ENCODE peak calls at places on chromosomes 16 and 17, in eight cellular contexts. G is pancreas, K is COR-L47, I is MG63, W is HEK293T, Y is HT1080, U is bronchial epithelial cell, X is cardiac septum. C is an unnamed sample.

GRCh38 chr17:57537524-57538410 is 207.3 kb downstream of the CCDC182 start:
- DNase-seq in G (no peak), K (no peak), I (no peak), W (no peak), Y (peak), U (no peak), X (no peak), C (no peak)

GRCh38 chr16:85611455-85612190 is 1.5 kb upstream of the GSE1 start:
- DNase-seq in G (peak), K (peak), I (peak), W (peak), Y (peak), U (peak), X (peak), C (peak)

GRCh38 chr16:77589071-77589755 is 133.1 kb upstream of the NUDT7 start:
- DNase-seq in G (no peak), K (no peak), I (no peak), W (no peak), Y (no peak), U (no peak), X (no peak), C (no peak)

GRCh38 chr17:49604314-49604869 is 28.7 kb downstream of the NXPH3 start:
- DNase-seq in G (no peak), K (no peak), I (no peak), W (no peak), Y (no peak), U (no peak), X (no peak), C (no peak)

GRCh38 chr16:66478733-66479511 is 51.8 kb downstream of the BEAN1 start:
- DNase-seq in G (peak), K (peak), I (peak), W (peak), Y (peak), U (peak), X (peak), C (peak)

GRCh38 chr17:41678907-41679739 is 9.6 kb upstream of the EIF1 start:
- DNase-seq in G (no peak), K (no peak), I (peak), W (no peak), Y (peak), U (peak), X (no peak), C (no peak)

GRCh38 chr16:491225-491919 is 36.1 kb upstream of the CAPN15 start:
- DNase-seq in G (no peak), K (no peak), I (no peak), W (no peak), Y (no peak), U (no peak), X (no peak), C (no peak)

GRCh38 chr16:12239953-12240485 is 263.5 kb downstream of the SNX29 start:
- DNase-seq in G (no peak), K (no peak), I (peak), W (no peak), Y (no peak), U (no peak), X (no peak), C (no peak)

GRCh38 chr16:24539850-24540484 is 601 bp downstream of the RBBP6 start:
- DNase-seq in G (peak), K (no peak), I (peak), W (peak), Y (peak), U (no peak), X (peak), C (peak)

GRCh38 chr17:15952048-15952532 is 7.2 kb downstream of the ADORA2B start:
- DNase-seq in G (no peak), K (no peak), I (no peak), W (no peak), Y (no peak), U (no peak), X (peak), C (no peak)

GRCh38 chr16:19765860-19766553 is 47.9 kb downstream of the IQCK start:
- DNase-seq in G (peak), K (no peak), I (peak), W (no peak), Y (no peak), U (no peak), X (no peak), C (peak)

GRCh38 chr17:73318861-73319260 is 7.1 kb upstream of the CDC42EP4 start:
- DNase-seq in G (no peak), K (no peak), I (no peak), W (no peak), Y (no peak), U (no peak), X (no peak), C (no peak)

GRCh38 chr17:15955793-15956541 is 11.0 kb downstream of the ADORA2B start:
- DNase-seq in G (no peak), K (no peak), I (no peak), W (no peak), Y (no peak), U (no peak), X (no peak), C (no peak)

GRCh38 chr16:73058221-73058615 is 10.3 kb upstream of the ZFHX3 start:
- DNase-seq in G (no peak), K (no peak), I (peak), W (no peak), Y (no peak), U (no peak), X (no peak), C (no peak)

GRCh38 chr17:18182190-18182977 is 1.2 kb upstream of the ALKBH5 start:
- DNase-seq in G (peak), K (no peak), I (peak), W (no peak), Y (no peak), U (no peak), X (no peak), C (peak)

GRCh38 chr16:55944377-55944802 is 69.2 kb upstream of the CES5A start:
- DNase-seq in G (peak), K (peak), I (peak), W (peak), Y (peak), U (peak), X (peak), C (peak)

GRCh38 chr17:19897901-19898300 is 30.2 kb upstream of the ULK2 start:
- DNase-seq in G (no peak), K (no peak), I (peak), W (no peak), Y (no peak), U (peak), X (no peak), C (no peak)

GRCh38 chr16:30018731-30019158 is 4.3 kb upstream of the C16orf92 start:
- DNase-seq in G (no peak), K (no peak), I (peak), W (no peak), Y (peak), U (peak), X (no peak), C (no peak)

GRCh38 chr16:47920709-47921108 is 235.1 kb downstream of the ABCC12 start:
- DNase-seq in G (no peak), K (no peak), I (no peak), W (no peak), Y (no peak), U (peak), X (no peak), C (no peak)

GRCh38 chr16:65254144-65254543 is 132.3 kb upstream of the CDH11 start:
- DNase-seq in G (no peak), K (no peak), I (no peak), W (no peak), Y (no peak), U (no peak), X (no peak), C (no peak)

GRCh38 chr17:79303641-79304205 is 229.1 kb downstream of the ENGASE start:
- DNase-seq in G (no peak), K (no peak), I (no peak), W (no peak), Y (no peak), U (no peak), X (no peak), C (no peak)